ENCODE peak calls at places on chromosomes 11 and 22, in eight cellular contexts. C is GM23248, B is PC-9, H is IMR-90, G is neural progenitor cell, U is HCT116, P is fibroblast of lung, N is neuronal stem cell. T is an unnamed sample. For H3K9me3, the result is how much of the 10 kb centered on the place peaks cover.

GRCh38 chr22:50603511-50604255 is 3.1 kb downstream of the MAPK8IP2 start:
- DNase-seq in C (no peak), B (no peak), H (no peak), G (peak), U (no peak), P (no peak), N (no peak), T (no peak)

GRCh38 chr11:113674397-113674685 is 31.8 kb downstream of the TMPRSS5 start:
- DNase-seq in C (peak), B (no peak), H (no peak), G (no peak), U (no peak), P (peak), N (no peak), T (no peak)

GRCh38 chr22:44645531-44645930 is 56.5 kb upstream of the PRR5 start:
- DNase-seq in C (no peak), B (no peak), H (no peak), G (no peak), U (no peak), P (no peak), N (no peak), T (no peak)

GRCh38 chr11:34495239-34495723 is 18.3 kb downstream of the ELF5 start:
- DNase-seq in C (no peak), B (peak), H (no peak), G (no peak), U (peak), P (no peak), N (no peak), T (no peak)

GRCh38 chr11:64643927-64644326 is 52.9 kb downstream of the SLC22A12 start:
- DNase-seq in C (no peak), B (no peak), H (no peak), G (no peak), U (no peak), P (no peak), N (no peak), T (no peak)

GRCh38 chr11:130037058-130037457 is 32.6 kb upstream of the APLP2 start:
- DNase-seq in C (peak), B (no peak), H (peak), G (no peak), U (no peak), P (peak), N (no peak), T (no peak)

GRCh38 chr22:47367993-47368945 is 605.8 kb downstream of the TBC1D22A start:
- DNase-seq in C (no peak), B (no peak), H (no peak), G (no peak), U (no peak), P (no peak), N (no peak), T (no peak)

GRCh38 chr22:50086526-50086925 is 1.3 kb upstream of the MLC1 start:
- DNase-seq in C (peak), B (no peak), H (peak), G (no peak), U (no peak), P (peak), N (no peak), T (no peak)

GRCh38 chr11:18728658-18729057 is 2.7 kb upstream of the IGSF22 start:
- DNase-seq in C (no peak), B (no peak), H (no peak), G (no peak), U (no peak), P (no peak), N (no peak), T (no peak)
- H3K9me3 ChIP-seq in C (under half), B (under half), H (under half), G (under half), U (under half), P (under half), N (under half), T (under half)

GRCh38 chr11:45252134-45252856 is 33.8 kb downstream of the SYT13 start:
- DNase-seq in C (peak), B (peak), H (peak), G (peak), U (peak), P (peak), N (peak), T (peak)
- H2AFZ ChIP-seq in C (no peak), B (no peak), H (peak), G (no peak), U (peak), P (no peak), N (peak), T (peak)

GRCh38 chr11:126415669-126416420 is 60.4 kb downstream of the ST3GAL4 start:
- DNase-seq in C (no peak), B (no peak), H (no peak), G (no peak), U (no peak), P (no peak), N (no peak), T (no peak)

GRCh38 chr11:126413426-126413825 is 57.9 kb downstream of the ST3GAL4 start:
- DNase-seq in C (no peak), B (no peak), H (no peak), G (no peak), U (no peak), P (no peak), N (no peak), T (no peak)

GRCh38 chr11:126414615-126415014 is 59.1 kb downstream of the ST3GAL4 start:
- DNase-seq in C (peak), B (no peak), H (no peak), G (no peak), U (no peak), P (no peak), N (no peak), T (no peak)

GRCh38 chr11:126415128-126415527 is 59.6 kb downstream of the ST3GAL4 start:
- DNase-seq in C (peak), B (no peak), H (peak), G (no peak), U (no peak), P (peak), N (no peak), T (no peak)

GRCh38 chr11:126413843-126414405 is 58.4 kb downstream of the ST3GAL4 start:
- DNase-seq in C (no peak), B (no peak), H (no peak), G (no peak), U (no peak), P (no peak), N (no peak), T (no peak)
- H3K27ac ChIP-seq in C (no peak), B (no peak), H (no peak), G (no peak), U (no peak), P (no peak), N (no peak), T (no peak)

GRCh38 chr11:48107188-48107704 is 109.4 kb upstream of the OR4B1 start:
- DNase-seq in C (peak), B (peak), H (peak), G (no peak), U (no peak), P (peak), N (no peak), T (peak)
- H3K9me3 ChIP-seq in C (under half), B (under half), H (under half), G (under half), U (under half), P (under half), N (under half), T (under half)

GRCh38 chr11:6531267-6531752 is 34.2 kb downstream of the DNHD1 start:
- DNase-seq in C (peak), B (peak), H (peak), G (peak), U (peak), P (peak), N (peak), T (no peak)
- H2AFZ ChIP-seq in C (no peak), B (no peak), H (no peak), G (no peak), U (no peak), P (no peak), N (no peak), T (no peak)

GRCh38 chr22:35477911-35478582 is 62.6 kb upstream of the RASD2 start:
- DNase-seq in C (peak), B (peak), H (peak), G (no peak), U (peak), P (peak), N (no peak), T (no peak)
- H3K27ac ChIP-seq in C (no peak), B (no peak), H (no peak), G (no peak), U (peak), P (no peak), N (no peak), T (no peak)

T was measured in MM.1S.